ENCODE peak calls at places on chromosomes 2 and 18, in eight cellular contexts. T is MM.1S, P is fibroblast of lung, B is IMR-90, A is astrocyte, D is GM23338, F is PC-9, U is H1. N is an unnamed sample. For H4K20me1, the result is how much of the 10 kb centered on the place peaks cover.

GRCh38 chr18:58135170-58135569 is 91.1 kb downstream of the NEDD4L start:
- DNase-seq in T (peak), P (peak), B (peak), A (peak), D (no peak), F (no peak), U (no peak), N (peak)

GRCh38 chr2:45889053-45889452 is 237.6 kb downstream of the PRKCE start:
- DNase-seq in T (peak), P (peak), B (peak), A (no peak), D (peak), F (no peak), U (no peak), N (no peak)

GRCh38 chr2:56088411-56088810 is 95.4 kb upstream of the CCDC85A start:
- DNase-seq in T (no peak), P (peak), B (peak), A (peak), D (no peak), F (no peak), U (no peak), N (peak)

GRCh38 chr18:13371689-13372404 is 153.3 kb downstream of the LDLRAD4 start:
- DNase-seq in T (peak), P (no peak), B (no peak), A (no peak), D (no peak), F (no peak), U (no peak), N (no peak)

GRCh38 chr2:5690718-5691658 is 1.2 kb upstream of the SOX11 start:
- DNase-seq in T (no peak), P (peak), B (peak), A (peak), D (peak), F (no peak), U (no peak), N (peak)

GRCh38 chr18:74251297-74252031 is 40.3 kb downstream of the CYB5A start:
- DNase-seq in T (no peak), P (peak), B (peak), A (peak), D (peak), F (peak), U (no peak), N (peak)

GRCh38 chr18:997499-997898 is 92.8 kb downstream of the ADCYAP1 start:
- DNase-seq in T (no peak), P (no peak), B (no peak), A (no peak), D (no peak), F (no peak), U (no peak), N (no peak)

GRCh38 chr2:226898121-226898520 is 62.3 kb downstream of the RHBDD1 start:
- DNase-seq in T (no peak), P (no peak), B (no peak), A (no peak), D (no peak), F (no peak), U (no peak), N (no peak)

GRCh38 chr2:64838817-64839216 is 150.4 kb upstream of the SLC1A4 start:
- DNase-seq in T (no peak), P (peak), B (peak), A (peak), D (no peak), F (peak), U (no peak), N (peak)

GRCh38 chr2:30235859-30236535 is 4.7 kb downstream of the LBH start:
- DNase-seq in T (no peak), P (no peak), B (no peak), A (no peak), D (no peak), F (no peak), U (no peak), N (no peak)
- H3K27ac ChIP-seq in T (no peak), P (peak), B (peak), A (no peak), D (no peak), F (no peak), U (no peak), N (peak)

GRCh38 chr2:109148347-109148746 is 19.3 kb downstream of the SH3RF3 start:
- DNase-seq in T (no peak), P (no peak), B (peak), A (peak), D (no peak), F (no peak), U (no peak), N (peak)

GRCh38 chr2:109153005-109153404 is 24.0 kb downstream of the SH3RF3 start:
- DNase-seq in T (no peak), P (no peak), B (no peak), A (no peak), D (no peak), F (no peak), U (no peak), N (no peak)

GRCh38 chr2:109148991-109149645 is 20.1 kb downstream of the SH3RF3 start:
- DNase-seq in T (no peak), P (no peak), B (no peak), A (no peak), D (no peak), F (no peak), U (no peak), N (no peak)

GRCh38 chr2:109151519-109151918 is 22.5 kb downstream of the SH3RF3 start:
- DNase-seq in T (no peak), P (no peak), B (no peak), A (no peak), D (no peak), F (no peak), U (no peak), N (no peak)

GRCh38 chr2:109150559-109150958 is 21.6 kb downstream of the SH3RF3 start:
- DNase-seq in T (no peak), P (no peak), B (no peak), A (no peak), D (no peak), F (no peak), U (no peak), N (no peak)
- H4K20me1 ChIP-seq in T (under half), P (under half), B (half or more), A (under half), D (under half), F (under half), U (under half), N (under half)

GRCh38 chr2:43038034-43038719 is 188.2 kb downstream of the ZFP36L2 start:
- DNase-seq in T (no peak), P (peak), B (peak), A (peak), D (no peak), F (peak), U (no peak), N (peak)
- H2AFZ ChIP-seq in T (no peak), P (no peak), B (peak), A (peak), D (no peak), F (no peak), U (no peak), N (peak)

DNA sequence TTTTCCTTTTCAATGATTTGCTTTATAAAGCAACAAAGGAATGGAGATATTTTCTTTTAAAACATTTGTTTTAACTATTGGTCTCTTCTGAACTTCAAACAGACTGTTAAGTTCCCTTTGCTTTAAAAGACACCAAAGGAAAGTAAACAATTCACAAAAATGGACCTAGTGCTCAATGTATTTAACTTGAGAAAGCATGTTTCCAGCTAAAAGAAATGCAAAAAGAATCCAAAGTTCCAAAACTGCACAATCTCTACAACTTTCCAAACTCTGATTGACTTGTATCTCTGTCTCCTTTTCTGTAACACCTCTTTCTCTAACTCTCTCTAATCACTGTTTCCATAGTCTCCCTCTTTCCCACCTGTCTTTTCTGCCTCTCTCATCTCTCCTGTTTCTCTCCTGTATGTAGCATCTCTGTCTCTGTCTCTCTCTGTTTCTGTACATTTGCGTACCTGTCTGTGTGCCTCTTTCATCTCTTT is 295.7 kb upstream of the SESTD1 start:
- DNase-seq in T (no peak), P (no peak), B (no peak), A (no peak), D (no peak), F (no peak), U (no peak), N (no peak)
- H3K27ac ChIP-seq in T (no peak), P (no peak), B (no peak), A (no peak), D (no peak), F (no peak), U (no peak), N (no peak)

DNA sequence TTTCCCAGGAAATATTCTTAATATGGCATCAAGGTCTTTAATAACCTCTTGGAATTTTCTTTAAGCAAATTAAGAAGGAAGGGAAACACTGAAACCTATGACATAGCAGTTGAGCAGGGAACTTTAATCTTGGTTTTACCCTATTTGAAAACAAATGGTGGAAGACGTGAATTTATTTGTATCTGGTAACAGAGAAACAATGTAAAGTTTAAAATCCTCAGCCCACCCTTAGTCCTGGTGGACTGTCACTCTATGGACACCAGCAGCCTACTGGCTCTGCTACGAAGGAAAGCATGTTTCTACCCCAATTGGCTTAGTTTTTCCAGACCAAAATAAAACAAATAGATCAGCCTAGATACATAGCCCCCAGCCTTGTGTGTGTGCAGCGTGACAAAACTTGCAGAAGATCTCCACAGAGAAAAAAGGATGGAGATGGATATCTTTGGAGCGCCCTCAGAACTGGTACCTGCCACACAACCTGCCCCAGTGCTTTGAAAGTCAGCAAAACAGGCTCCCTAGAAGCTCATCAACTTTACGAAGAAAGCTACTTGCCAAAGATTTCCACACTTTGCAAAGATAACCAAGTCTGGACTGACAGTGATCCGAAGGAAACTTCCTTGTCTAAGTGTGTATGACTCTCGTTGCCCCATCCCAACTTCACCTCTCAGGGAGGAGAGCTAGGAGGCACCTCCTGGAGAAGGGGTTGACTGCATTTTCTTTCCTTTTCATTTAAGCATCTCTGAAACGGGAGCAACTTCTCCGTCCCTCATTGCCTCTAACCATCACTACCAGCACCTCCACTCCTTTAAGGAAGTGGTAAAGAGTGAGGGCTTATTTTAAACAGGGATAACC is 7.3 kb downstream of the ZEB2 start:
- DNase-seq in T (no peak), P (peak), B (no peak), A (no peak), D (peak), F (no peak), U (no peak), N (peak)
- H4K20me1 ChIP-seq in T (under half), P (under half), B (under half), A (under half), D (under half), F (under half), U (under half), N (under half)

DNA sequence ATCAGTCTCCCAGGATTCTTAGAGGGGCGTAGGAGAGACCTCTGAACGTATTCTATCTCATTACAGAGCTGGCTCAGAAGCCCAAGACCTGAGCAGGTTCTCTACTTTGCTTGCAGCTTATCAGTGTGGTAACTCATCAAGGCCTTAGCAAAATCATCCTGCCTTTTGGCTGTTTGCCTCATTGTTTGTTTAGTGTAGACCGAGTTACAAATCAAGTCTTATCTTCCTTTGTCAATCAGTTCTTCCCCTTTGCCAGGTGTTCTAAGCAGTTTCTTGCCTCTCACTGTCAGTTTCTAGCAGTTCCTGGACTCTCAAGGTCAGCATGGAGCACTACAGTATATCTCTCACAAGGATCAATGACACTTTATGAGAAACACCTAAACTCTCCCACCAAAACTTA is 30.9 kb upstream of the NAB1 start:
- DNase-seq in T (no peak), P (no peak), B (no peak), A (no peak), D (no peak), F (no peak), U (no peak), N (no peak)
- H2AFZ ChIP-seq in T (no peak), P (no peak), B (no peak), A (no peak), D (no peak), F (no peak), U (peak), N (no peak)

N was measured in GM23248.